ENCODE peak calls at places on chromosomes 7 and 10, in eight cellular contexts. J is T-helper 9 cell, N is posterior cingulate gyrus, A is HS-27A, R is myocyte, W is NCI-H1092, Q is lung, Y is astrocyte. O is an unnamed sample.

GRCh38 chr10:525565-526315 is 163.7 kb downstream of the DIP2C start:
- DNase-seq in R (peak; percentile 66), J (no peak), A (no peak), N (no peak), Y (peak; percentile 41), Q (no peak), W (no peak), O (no peak)

GRCh38 chr7:114979388-114979787 is 57.5 kb downstream of the MDFIC start:
- DNase-seq in N (no peak), J (no peak), W (no peak), Y (peak; percentile 86), A (no peak), Q (peak; percentile 44), R (peak; percentile 90), O (no peak)

GRCh38 chr7:13293264-13294002 is 606.0 kb downstream of the ARL4A start:
- DNase-seq in Y (peak; percentile 49), N (no peak), W (no peak), Q (no peak), R (no peak), J (no peak), A (no peak), O (no peak)

GRCh38 chr10:6140141-6140841 is 51.5 kb downstream of the RBM17 start:
- DNase-seq in W (no peak), A (no peak), Q (no peak), Y (no peak), N (no peak), J (peak; percentile 41), R (peak; percentile 67), O (no peak)

GRCh38 chr7:124722292-124722691 is 43.3 kb downstream of the GPR37 start:
- DNase-seq in N (no peak), Y (peak; percentile 46), W (no peak), A (no peak), R (no peak), J (no peak), Q (no peak), O (peak; percentile 38)

GRCh38 chr7:34019431-34019830 is 114.1 kb downstream of the BMPER start:
- DNase-seq in Y (no peak), Q (peak; percentile 71), N (no peak), A (no peak), R (no peak), J (no peak), W (no peak), O (no peak)

GRCh38 chr7:47354831-47355541 is 226.9 kb downstream of the TNS3 start:
- DNase-seq in A (no peak), R (no peak), Y (no peak), J (no peak), N (no peak), W (no peak), Q (no peak), O (no peak)

GRCh38 chr10:1360581-1361164 is 304.5 kb downstream of the WDR37 start:
- DNase-seq in J (no peak), R (peak; percentile 35), W (no peak), Y (no peak), A (no peak), Q (no peak), N (no peak), O (peak; percentile 9)

GRCh38 chr7:30276203-30276900 is 8.0 kb upstream of the ZNRF2 start:
- DNase-seq in J (peak; percentile 23), A (no peak), N (peak; percentile 56), W (peak; percentile 12), Y (peak; percentile 30), R (peak; percentile 74), Q (no peak), O (no peak)

GRCh38 chr7:31747553-31747952 is 60.5 kb downstream of the PPP1R17 start:
- DNase-seq in Q (no peak), Y (no peak), A (peak; percentile 3), W (no peak), R (no peak), J (no peak), N (no peak), O (peak; percentile 30)

GRCh38 chr10:114301951-114302710 is 63.1 kb downstream of the VWA2 start:
- DNase-seq in R (no peak), J (no peak), N (no peak), Q (no peak), Y (no peak), W (no peak), A (no peak), O (no peak)

GRCh38 chr7:130927062-130927461 is 193.1 kb upstream of the KLF14 start:
- DNase-seq in A (no peak), J (no peak), R (no peak), N (no peak), Y (no peak), W (no peak), Q (no peak), O (no peak)

GRCh38 chr7:151813997-151814396 is 62.9 kb downstream of the PRKAG2 start:
- DNase-seq in Q (no peak), A (no peak), Y (peak; percentile 36), N (peak; percentile 56), R (no peak), J (no peak), W (no peak), O (no peak)

GRCh38 chr10:35559416-35559815 is 45.7 kb upstream of the GJD4 start:
- DNase-seq in N (no peak), R (no peak), J (no peak), Q (no peak), Y (no peak), A (no peak), W (no peak), O (no peak)

GRCh38 chr7:66296001-66296521 is 90.9 kb downstream of the TPST1 start:
- DNase-seq in N (no peak), Y (peak; percentile 84), W (no peak), J (no peak), R (no peak), Q (no peak), A (no peak), O (peak; percentile 26)

GRCh38 chr10:12332572-12333381 is 16.6 kb upstream of the CAMK1D start:
- DNase-seq in Y (peak; percentile 25), R (no peak), A (no peak), N (no peak), Q (no peak), J (no peak), W (no peak), O (no peak)

GRCh38 chr7:117737882-117738281 is 135.4 kb downstream of the CTTNBP2 start:
- DNase-seq in Q (no peak), R (no peak), N (peak; percentile 63), W (no peak), A (no peak), J (no peak), Y (no peak), O (no peak)

GRCh38 chr10:127834221-127834620 is 58.5 kb downstream of the CLRN3 start:
- DNase-seq in W (no peak), R (no peak), A (no peak), J (no peak), Q (no peak), N (no peak), Y (no peak), O (no peak)

O was measured in stromal cell of bone marrow.